ENCODE peak calls at places on chromosomes 5 and 9, in nine cellular contexts. One of them, this sample, is unnamed.

GRCh38 chr5:134394932-134395331 is 16.7 kb downstream of the CDKN2AIPNL start:
- DNase-seq in right lobe of liver: no peak
- DNase-seq in psoas muscle: no peak
- DNase-seq in progenitor cell of endocrine pancreas: no peak
- DNase-seq in heart right ventricle: no peak
- DNase-seq in lower lobe of right lung: no peak
- DNase-seq in PC-3: no peak
- DNase-seq in GM12865: no peak
- DNase-seq in fibroblast of mammary gland: no peak
- DNase-seq in this sample: no peak

GRCh38 chr5:61304611-61305369 is 27.3 kb upstream of the ZSWIM6 start:
- DNase-seq in right lobe of liver: no peak
- DNase-seq in psoas muscle: no peak
- DNase-seq in progenitor cell of endocrine pancreas: no peak
- DNase-seq in heart right ventricle: no peak
- DNase-seq in lower lobe of right lung: peak
- DNase-seq in PC-3: peak
- DNase-seq in GM12865: no peak
- DNase-seq in fibroblast of mammary gland: peak
- DNase-seq in this sample: no peak

GRCh38 chr9:36950389-36950788 is 83.7 kb downstream of the PAX5 start:
- DNase-seq in right lobe of liver: peak
- DNase-seq in psoas muscle: no peak
- DNase-seq in progenitor cell of endocrine pancreas: no peak
- DNase-seq in heart right ventricle: no peak
- DNase-seq in lower lobe of right lung: no peak
- DNase-seq in PC-3: no peak
- DNase-seq in GM12865: no peak
- DNase-seq in fibroblast of mammary gland: no peak
- DNase-seq in this sample: no peak

GRCh38 chr9:106962105-106962504 is 99.1 kb downstream of the ZNF462 start:
- DNase-seq in right lobe of liver: no peak
- DNase-seq in psoas muscle: no peak
- DNase-seq in progenitor cell of endocrine pancreas: no peak
- DNase-seq in heart right ventricle: no peak
- DNase-seq in lower lobe of right lung: no peak
- DNase-seq in PC-3: no peak
- DNase-seq in GM12865: no peak
- DNase-seq in fibroblast of mammary gland: peak
- DNase-seq in this sample: no peak

GRCh38 chr9:37324691-37325490 is 97.6 kb upstream of the GRHPR start:
- DNase-seq in right lobe of liver: no peak
- DNase-seq in psoas muscle: no peak
- DNase-seq in progenitor cell of endocrine pancreas: no peak
- DNase-seq in heart right ventricle: no peak
- DNase-seq in lower lobe of right lung: no peak
- DNase-seq in PC-3: no peak
- DNase-seq in GM12865: peak
- DNase-seq in fibroblast of mammary gland: no peak
- DNase-seq in this sample: no peak

GRCh38 chr5:159061834-159062530 is 37.7 kb downstream of the EBF1 start:
- DNase-seq in right lobe of liver: no peak
- DNase-seq in psoas muscle: no peak
- DNase-seq in progenitor cell of endocrine pancreas: no peak
- DNase-seq in heart right ventricle: no peak
- DNase-seq in lower lobe of right lung: no peak
- DNase-seq in PC-3: no peak
- DNase-seq in GM12865: no peak
- DNase-seq in fibroblast of mammary gland: no peak
- DNase-seq in this sample: no peak

GRCh38 chr9:11023201-11023600 is 410.4 kb upstream of the PTPRD start:
- DNase-seq in right lobe of liver: no peak
- DNase-seq in psoas muscle: no peak
- DNase-seq in progenitor cell of endocrine pancreas: no peak
- DNase-seq in heart right ventricle: no peak
- DNase-seq in lower lobe of right lung: no peak
- DNase-seq in PC-3: no peak
- DNase-seq in GM12865: no peak
- DNase-seq in fibroblast of mammary gland: no peak
- DNase-seq in this sample: no peak

GRCh38 chr9:100322954-100323536 is 29.7 kb downstream of the TEX10 start:
- DNase-seq in right lobe of liver: no peak
- DNase-seq in psoas muscle: no peak
- DNase-seq in progenitor cell of endocrine pancreas: no peak
- DNase-seq in heart right ventricle: no peak
- DNase-seq in lower lobe of right lung: no peak
- DNase-seq in PC-3: peak
- DNase-seq in GM12865: peak
- DNase-seq in fibroblast of mammary gland: peak
- DNase-seq in this sample: no peak

GRCh38 chr5:88380332-88380731 is 111.7 kb upstream of the TMEM161B start:
- DNase-seq in right lobe of liver: no peak
- DNase-seq in psoas muscle: no peak
- DNase-seq in progenitor cell of endocrine pancreas: no peak
- DNase-seq in heart right ventricle: no peak
- DNase-seq in lower lobe of right lung: no peak
- DNase-seq in PC-3: no peak
- DNase-seq in GM12865: no peak
- DNase-seq in fibroblast of mammary gland: no peak
- DNase-seq in this sample: no peak

GRCh38 chr5:40383719-40384651 is 295.7 kb upstream of the PTGER4 start:
- DNase-seq in right lobe of liver: no peak
- DNase-seq in psoas muscle: no peak
- DNase-seq in progenitor cell of endocrine pancreas: no peak
- DNase-seq in heart right ventricle: no peak
- DNase-seq in lower lobe of right lung: no peak
- DNase-seq in PC-3: peak
- DNase-seq in GM12865: peak
- DNase-seq in fibroblast of mammary gland: peak
- DNase-seq in this sample: no peak

GRCh38 chr5:124287813-124288212 is 458.6 kb downstream of the ZNF608 start:
- DNase-seq in right lobe of liver: no peak
- DNase-seq in psoas muscle: no peak
- DNase-seq in progenitor cell of endocrine pancreas: no peak
- DNase-seq in heart right ventricle: no peak
- DNase-seq in lower lobe of right lung: no peak
- DNase-seq in PC-3: no peak
- DNase-seq in GM12865: no peak
- DNase-seq in fibroblast of mammary gland: peak
- DNase-seq in this sample: no peak

GRCh38 chr5:124289122-124289521 is 457.3 kb downstream of the ZNF608 start:
- DNase-seq in right lobe of liver: no peak
- DNase-seq in psoas muscle: peak
- DNase-seq in progenitor cell of endocrine pancreas: no peak
- DNase-seq in heart right ventricle: peak
- DNase-seq in lower lobe of right lung: peak
- DNase-seq in PC-3: no peak
- DNase-seq in GM12865: no peak
- DNase-seq in fibroblast of mammary gland: no peak
- DNase-seq in this sample: no peak

GRCh38 chr5:124285071-124285470 is 461.4 kb downstream of the ZNF608 start:
- DNase-seq in right lobe of liver: no peak
- DNase-seq in psoas muscle: no peak
- DNase-seq in progenitor cell of endocrine pancreas: no peak
- DNase-seq in heart right ventricle: no peak
- DNase-seq in lower lobe of right lung: no peak
- DNase-seq in PC-3: no peak
- DNase-seq in GM12865: no peak
- DNase-seq in fibroblast of mammary gland: no peak
- DNase-seq in this sample: no peak

GRCh38 chr5:124285733-124286132 is 460.7 kb downstream of the ZNF608 start:
- DNase-seq in right lobe of liver: no peak
- DNase-seq in psoas muscle: no peak
- DNase-seq in progenitor cell of endocrine pancreas: no peak
- DNase-seq in heart right ventricle: no peak
- DNase-seq in lower lobe of right lung: no peak
- DNase-seq in PC-3: no peak
- DNase-seq in GM12865: no peak
- DNase-seq in fibroblast of mammary gland: no peak
- DNase-seq in this sample: no peak

DNA sequence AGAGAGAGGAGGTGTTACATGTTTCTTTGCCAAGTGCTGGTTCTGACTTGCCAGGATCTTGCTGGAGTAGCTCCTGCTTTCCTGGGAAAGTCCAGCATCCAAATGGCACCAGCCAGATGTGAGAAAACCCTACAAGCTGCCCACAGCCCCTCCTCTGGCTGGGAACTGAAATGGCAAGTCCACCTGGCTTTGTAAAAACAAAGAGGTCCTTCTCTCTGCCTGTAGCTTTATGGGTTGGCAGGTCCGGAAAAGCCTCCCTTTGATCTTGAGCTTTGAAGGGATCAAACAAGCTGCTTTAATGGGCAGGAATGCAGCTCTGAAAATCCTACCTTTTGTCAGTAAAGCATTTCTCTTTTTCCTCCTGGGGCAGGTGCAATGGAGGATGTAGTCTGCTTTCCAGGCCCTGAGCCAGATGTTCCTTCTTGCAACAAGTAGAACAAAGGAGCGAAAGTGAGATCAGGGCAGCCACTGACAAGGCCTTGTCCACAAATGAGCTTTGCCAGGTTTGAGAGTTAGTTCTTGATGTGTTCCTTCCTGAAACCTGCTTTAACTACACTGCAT is 456.7 kb downstream of the ZNF608 start:
- DNase-seq in right lobe of liver: no peak
- DNase-seq in psoas muscle: no peak
- DNase-seq in progenitor cell of endocrine pancreas: no peak
- DNase-seq in heart right ventricle: no peak
- DNase-seq in lower lobe of right lung: peak
- DNase-seq in PC-3: no peak
- DNase-seq in GM12865: peak
- DNase-seq in fibroblast of mammary gland: no peak
- DNase-seq in this sample: no peak
- TF ChIP-seq CTCF in right lobe of liver: no peak
- TF ChIP-seq CTCF in psoas muscle: no peak
- TF ChIP-seq CTCF in progenitor cell of endocrine pancreas: peak
- TF ChIP-seq CTCF in heart right ventricle: peak
- TF ChIP-seq CTCF in lower lobe of right lung: no peak
- TF ChIP-seq CTCF in PC-3: no peak
- TF ChIP-seq CTCF in GM12865: no peak
- TF ChIP-seq CTCF in fibroblast of mammary gland: no peak
- TF ChIP-seq CTCF in this sample: no peak

GRCh38 chr5:127280494-127281220 is 9.9 kb upstream of the MEGF10 start:
- DNase-seq in right lobe of liver: no peak
- DNase-seq in psoas muscle: no peak
- DNase-seq in progenitor cell of endocrine pancreas: no peak
- DNase-seq in heart right ventricle: no peak
- DNase-seq in lower lobe of right lung: no peak
- DNase-seq in PC-3: peak
- DNase-seq in GM12865: no peak
- DNase-seq in fibroblast of mammary gland: no peak
- DNase-seq in this sample: no peak
- TF ChIP-seq CTCF in right lobe of liver: no peak
- TF ChIP-seq CTCF in psoas muscle: no peak
- TF ChIP-seq CTCF in progenitor cell of endocrine pancreas: peak
- TF ChIP-seq CTCF in heart right ventricle: no peak
- TF ChIP-seq CTCF in lower lobe of right lung: no peak
- TF ChIP-seq CTCF in PC-3: peak
- TF ChIP-seq CTCF in GM12865: no peak
- TF ChIP-seq CTCF in fibroblast of mammary gland: peak
- TF ChIP-seq CTCF in this sample: no peak

GRCh38 chr9:127345566-127345965 is 51.4 kb upstream of the SLC2A8 start:
- DNase-seq in right lobe of liver: no peak
- DNase-seq in psoas muscle: no peak
- DNase-seq in progenitor cell of endocrine pancreas: no peak
- DNase-seq in heart right ventricle: no peak
- DNase-seq in lower lobe of right lung: no peak
- DNase-seq in PC-3: no peak
- DNase-seq in GM12865: no peak
- DNase-seq in fibroblast of mammary gland: no peak
- DNase-seq in this sample: no peak

GRCh38 chr9:127346584-127346983 is 50.4 kb upstream of the SLC2A8 start:
- DNase-seq in right lobe of liver: no peak
- DNase-seq in psoas muscle: no peak
- DNase-seq in progenitor cell of endocrine pancreas: no peak
- DNase-seq in heart right ventricle: no peak
- DNase-seq in lower lobe of right lung: no peak
- DNase-seq in PC-3: no peak
- DNase-seq in GM12865: no peak
- DNase-seq in fibroblast of mammary gland: no peak
- DNase-seq in this sample: no peak

GRCh38 chr9:127351182-127352166 is 45.5 kb upstream of the SLC2A8 start:
- DNase-seq in right lobe of liver: no peak
- DNase-seq in psoas muscle: no peak
- DNase-seq in progenitor cell of endocrine pancreas: no peak
- DNase-seq in heart right ventricle: no peak
- DNase-seq in lower lobe of right lung: no peak
- DNase-seq in PC-3: no peak
- DNase-seq in GM12865: no peak
- DNase-seq in fibroblast of mammary gland: no peak
- DNase-seq in this sample: no peak

GRCh38 chr9:127349483-127350127 is 47.4 kb upstream of the SLC2A8 start:
- DNase-seq in right lobe of liver: no peak
- DNase-seq in psoas muscle: no peak
- DNase-seq in progenitor cell of endocrine pancreas: no peak
- DNase-seq in heart right ventricle: no peak
- DNase-seq in lower lobe of right lung: no peak
- DNase-seq in PC-3: no peak
- DNase-seq in GM12865: no peak
- DNase-seq in fibroblast of mammary gland: no peak
- DNase-seq in this sample: no peak

DNA sequence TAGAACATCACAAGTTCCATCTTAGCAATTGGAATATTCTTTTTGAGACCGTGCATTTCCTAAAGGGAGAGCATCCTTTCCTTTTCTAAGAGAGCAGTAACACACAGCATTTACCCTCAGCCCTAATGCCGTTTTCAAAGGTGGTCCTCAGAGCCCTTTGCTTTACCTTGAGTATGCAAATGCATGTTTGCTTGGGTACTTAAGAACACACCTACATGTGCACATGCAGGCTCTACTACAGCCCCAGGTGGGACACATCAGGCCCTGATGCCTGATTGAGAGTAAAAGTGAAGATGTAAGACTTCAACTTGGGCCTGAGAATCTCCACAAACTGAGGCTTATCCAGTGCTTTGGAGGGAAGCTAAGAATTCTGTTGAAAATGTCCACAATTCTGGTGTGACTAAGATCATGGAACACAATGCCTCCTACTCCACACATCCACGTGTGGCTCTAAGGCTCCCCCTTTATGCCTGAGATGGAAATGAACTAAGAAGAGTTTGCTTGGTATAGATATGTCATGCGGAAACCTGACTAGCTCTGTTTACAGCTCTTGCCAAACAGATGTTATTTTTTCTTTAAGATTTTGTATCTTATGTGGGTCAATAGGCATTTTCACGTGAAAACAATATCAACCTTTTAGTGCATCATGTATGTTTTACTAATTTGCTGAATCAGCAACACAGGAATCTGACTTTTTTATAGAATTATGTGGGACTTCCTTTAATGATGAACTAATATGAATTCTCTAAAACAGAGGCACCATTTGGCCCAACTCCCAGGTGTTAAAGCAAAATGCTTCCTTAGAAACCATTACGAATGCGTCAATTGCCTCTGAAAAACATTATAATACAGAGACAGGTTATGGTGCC is 48.9 kb upstream of the SLC2A8 start:
- DNase-seq in right lobe of liver: no peak
- DNase-seq in psoas muscle: no peak
- DNase-seq in progenitor cell of endocrine pancreas: no peak
- DNase-seq in heart right ventricle: no peak
- DNase-seq in lower lobe of right lung: no peak
- DNase-seq in PC-3: no peak
- DNase-seq in GM12865: peak
- DNase-seq in fibroblast of mammary gland: peak
- DNase-seq in this sample: no peak
- TF ChIP-seq CTCF in right lobe of liver: peak
- TF ChIP-seq CTCF in psoas muscle: peak
- TF ChIP-seq CTCF in progenitor cell of endocrine pancreas: peak
- TF ChIP-seq CTCF in heart right ventricle: peak
- TF ChIP-seq CTCF in lower lobe of right lung: no peak
- TF ChIP-seq CTCF in PC-3: no peak
- TF ChIP-seq CTCF in GM12865: peak
- TF ChIP-seq CTCF in fibroblast of mammary gland: peak
- TF ChIP-seq CTCF in this sample: no peak

GRCh38 chr5:78542321-78542840 is 106.2 kb downstream of the LHFPL2 start:
- DNase-seq in right lobe of liver: no peak
- DNase-seq in psoas muscle: no peak
- DNase-seq in progenitor cell of endocrine pancreas: no peak
- DNase-seq in heart right ventricle: no peak
- DNase-seq in lower lobe of right lung: no peak
- DNase-seq in PC-3: no peak
- DNase-seq in GM12865: no peak
- DNase-seq in fibroblast of mammary gland: no peak
- DNase-seq in this sample: no peak
- TF ChIP-seq CTCF in right lobe of liver: no peak
- TF ChIP-seq CTCF in psoas muscle: no peak
- TF ChIP-seq CTCF in progenitor cell of endocrine pancreas: no peak
- TF ChIP-seq CTCF in heart right ventricle: no peak
- TF ChIP-seq CTCF in lower lobe of right lung: no peak
- TF ChIP-seq CTCF in PC-3: no peak
- TF ChIP-seq CTCF in GM12865: no peak
- TF ChIP-seq CTCF in fibroblast of mammary gland: no peak
- TF ChIP-seq CTCF in this sample: no peak

This sample was measured in omental fat pad.